ENCODE peak calls at places on chromosome X, in seven cellular contexts. A is spleen; Y is AG04449; H is GM04504; P is left colon; K is stimulated activated CD4-positive, alpha-beta T cell treated with anti-CD3 and anti-CD28 coated beads, Interleukin-1b, Interleukin-23, amount 100 ng/mL, for 1 hour; J is A549. S is an unnamed sample.

GRCh38 chrX:139639253-139639652 is 68.7 kb downstream of the MCF2 start:
- DNase-seq in A (no peak), Y (no peak), H (no peak), P (no peak), K (no peak), J (no peak), S (no peak)

GRCh38 chrX:109049903-109050302 is 313.5 kb upstream of the IRS4 start:
- DNase-seq in A (no peak), Y (no peak), H (no peak), P (no peak), K (no peak), J (no peak), S (no peak)

GRCh38 chrX:101260435-101260834 is 30.7 kb downstream of the TAF7L start:
- DNase-seq in A (no peak), Y (no peak), H (no peak), P (no peak), K (no peak), J (peak), S (no peak)

GRCh38 chrX:97685753-97686152 is 802.0 kb downstream of the RPA4 start:
- DNase-seq in A (no peak), Y (no peak), H (no peak), P (no peak), K (no peak), J (peak), S (no peak)

GRCh38 chrX:24110049-24110448 is 39.5 kb upstream of the ZFX start:
- DNase-seq in A (no peak), Y (no peak), H (no peak), P (no peak), K (no peak), J (no peak), S (no peak)

GRCh38 chrX:18042776-18043175 is 177.9 kb downstream of the BEND2 start:
- DNase-seq in A (no peak), Y (no peak), H (no peak), P (no peak), K (no peak), J (no peak), S (no peak)

GRCh38 chrX:118976599-118977340 is 2.4 kb downstream of the LONRF3 start:
- DNase-seq in A (peak), Y (no peak), H (no peak), P (peak), K (no peak), J (peak), S (no peak)

GRCh38 chrX:130699618-130700017 is 203.4 kb downstream of the ENOX2 start:
- DNase-seq in A (no peak), Y (no peak), H (no peak), P (no peak), K (no peak), J (no peak), S (no peak)

GRCh38 chrX:124030520-124030919 is 69.0 kb downstream of the STAG2 start:
- DNase-seq in A (no peak), Y (no peak), H (no peak), P (no peak), K (no peak), J (no peak), S (no peak)